ENCODE peak calls at places on chromosomes 13 and 19, in six cellular contexts. T is ascending aorta, U is mucosa of descending colon, V is spleen, F is BE2C, E is foreskin keratinocyte. M is an unnamed sample.

GRCh38 chr19:14072535-14073231 is at the start of gene MISP3:
- DNase-seq in T (no peak), U (peak; percentile 94), V (peak; percentile 86), F (peak; percentile 47), E (peak; percentile 37), M (peak; percentile 40)

GRCh38 chr19:28075229-28075628 is 1137.7 kb downstream of the UQCRFS1 start:
- DNase-seq in T (no peak), U (no peak), V (no peak), F (no peak), E (no peak), M (no peak)

GRCh38 chr19:40365613-40366401 is 17.3 kb downstream of the PLD3 start:
- DNase-seq in T (no peak), U (peak; percentile 64), V (peak; percentile 83), F (peak; percentile 91), E (peak; percentile 34), M (peak; percentile 22)

GRCh38 chr13:113729329-113730019 is 29.6 kb upstream of the TMEM255B start:
- DNase-seq in T (no peak), U (peak; percentile 27), V (peak; percentile 73), F (peak; percentile 53), E (no peak), M (no peak)

GRCh38 chr13:95641961-95642621 is 2.4 kb downstream of the DZIP1 start:
- DNase-seq in T (peak; percentile 68), U (peak; percentile 62), V (peak; percentile 76), F (peak; percentile 76), E (no peak), M (peak; percentile 47)

GRCh38 chr13:73608157-73608516 is 526.1 kb downstream of the KLF12 start:
- DNase-seq in T (no peak), U (no peak), V (no peak), F (no peak), E (no peak), M (no peak)

GRCh38 chr13:23620613-23621315 is 50.6 kb downstream of the TNFRSF19 start:
- DNase-seq in T (no peak), U (no peak), V (no peak), F (no peak), E (no peak), M (no peak)

GRCh38 chr13:35824395-35824794 is 306.8 kb downstream of the DCLK1 start:
- DNase-seq in T (no peak), U (no peak), V (no peak), F (no peak), E (no peak), M (no peak)

GRCh38 chr13:40190656-40191100 is 475.8 kb downstream of the FOXO1 start:
- DNase-seq in T (peak; percentile 84), U (peak; percentile 37), V (peak; percentile 93), F (peak; percentile 33), E (peak; percentile 94), M (peak; percentile 86)

GRCh38 chr19:10450853-10451609 is 30.7 kb downstream of the PDE4A start:
- DNase-seq in T (no peak), U (peak; percentile 95), V (no peak), F (peak; percentile 71), E (no peak), M (no peak)

GRCh38 chr13:80276371-80277289 is 64.3 kb downstream of the SPRY2 start:
- DNase-seq in T (no peak), U (no peak), V (no peak), F (peak; percentile 18), E (peak; percentile 77), M (peak; percentile 71)

GRCh38 chr13:74144269-74144668 is 10.1 kb upstream of the KLF12 start:
- DNase-seq in T (no peak), U (no peak), V (no peak), F (no peak), E (no peak), M (no peak)

GRCh38 chr19:1245884-1246816 is 2.2 kb upstream of the MIDN start:
- DNase-seq in T (peak; percentile 80), U (peak; percentile 83), V (peak; percentile 88), F (no peak), E (no peak), M (no peak)

GRCh38 chr19:22523940-22524339 is 101.8 kb upstream of the ZNF98 start:
- DNase-seq in T (no peak), U (no peak), V (no peak), F (no peak), E (no peak), M (no peak)

GRCh38 chr13:31224174-31224669 is 24.4 kb downstream of the B3GLCT start:
- DNase-seq in T (no peak), U (no peak), V (no peak), F (no peak), E (no peak), M (no peak)

GRCh38 chr13:51912091-51912490 is 50.3 kb downstream of the CCDC70 start:
- DNase-seq in T (no peak), U (no peak), V (no peak), F (no peak), E (no peak), M (peak; percentile 3)

GRCh38 chr19:50500060-50500752 is 10.8 kb downstream of the JOSD2 start:
- DNase-seq in T (no peak), U (no peak), V (peak; percentile 70), F (peak; percentile 54), E (no peak), M (no peak)

GRCh38 chr13:46008631-46009030 is 43.9 kb downstream of the ZC3H13 start:
- DNase-seq in T (no peak), U (no peak), V (no peak), F (no peak), E (no peak), M (no peak)

GRCh38 chr19:8397291-8397690 is 7.1 kb downstream of the RAB11B start:
- DNase-seq in T (no peak), U (no peak), V (no peak), F (no peak), E (no peak), M (no peak)
- H3K4me1 ChIP-seq in T (peaks cover 35% of the 10 kb centered on the region), U (peaks cover 20% of the 10 kb centered on the region), V (peaks cover 70% of the 10 kb centered on the region), F (peaks cover 4% of the 10 kb centered on the region), E (peaks cover 5% of the 10 kb centered on the region), M (peaks cover 9% of the 10 kb centered on the region)

GRCh38 chr19:17965370-17966114 is 1.4 kb upstream of the KCNN1 start:
- DNase-seq in T (no peak), U (no peak), V (no peak), F (no peak), E (no peak), M (no peak)

GRCh38 chr19:17968376-17968775 is 1.5 kb downstream of the KCNN1 start:
- DNase-seq in T (no peak), U (no peak), V (no peak), F (no peak), E (no peak), M (no peak)

GRCh38 chr19:17966115-17966455 is 822 bp upstream of the KCNN1 start:
- DNase-seq in T (no peak), U (no peak), V (no peak), F (no peak), E (no peak), M (no peak)

GRCh38 chr19:17967258-17968051 is 548 bp downstream of the KCNN1 start:
- DNase-seq in T (no peak), U (no peak), V (no peak), F (peak; percentile 60), E (no peak), M (no peak)

DNA sequence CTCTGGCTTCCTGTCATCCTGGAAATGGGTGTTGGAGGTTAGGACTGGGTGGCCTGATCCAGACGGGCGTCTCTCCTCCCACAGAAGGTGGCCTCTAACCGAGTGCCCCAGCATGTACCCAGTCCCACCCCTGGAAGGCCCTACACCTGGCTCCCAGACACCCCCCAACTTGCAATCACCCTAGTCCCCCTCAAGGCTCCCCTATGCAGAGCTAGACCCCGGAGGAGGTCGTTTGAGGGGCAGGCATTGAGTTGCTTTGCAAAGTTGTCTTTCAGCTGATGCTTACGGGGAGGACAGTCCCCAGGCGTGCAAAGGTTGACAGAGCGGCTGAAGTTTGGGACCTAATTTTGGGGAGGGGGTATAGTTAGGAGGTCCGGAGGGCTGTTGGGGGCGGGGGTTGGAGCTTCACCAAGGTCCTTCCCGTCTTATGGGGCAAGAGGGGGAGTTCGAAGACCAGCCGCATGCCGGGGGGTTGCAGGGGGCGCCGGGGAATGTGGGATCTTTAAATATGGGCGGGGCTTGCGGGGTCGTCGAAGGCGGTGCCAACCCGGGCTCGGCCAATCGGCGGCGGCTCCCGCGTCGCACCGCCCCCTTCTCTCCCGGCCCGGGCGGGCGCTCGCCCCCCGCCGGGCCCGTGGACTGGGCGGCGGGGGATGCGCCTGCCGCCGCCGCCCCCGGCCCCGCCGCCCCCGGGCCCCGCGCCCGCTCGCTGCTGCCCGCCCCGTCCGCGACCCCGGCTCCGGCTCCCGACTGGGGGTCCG is at the start of gene KCNN1:
- DNase-seq in T (no peak), U (no peak), V (no peak), F (peak; percentile 65), E (no peak), M (no peak)
- TF ChIP-seq CTCF in T (no peak), U (no peak), V (no peak), F (no peak), E (no peak), M (no peak)

GRCh38 chr19:43465468-43466120 is at the start of gene LYPD3:
- DNase-seq in T (no peak), U (peak; percentile 71), V (peak; percentile 78), F (no peak), E (peak; percentile 89), M (no peak)

GRCh38 chr19:43467730-43468129 is 2.3 kb upstream of the LYPD3 start:
- DNase-seq in T (no peak), U (no peak), V (no peak), F (no peak), E (peak; percentile 42), M (peak; percentile 41)

GRCh38 chr19:43468354-43469159 is 3.1 kb upstream of the LYPD3 start:
- DNase-seq in T (no peak), U (no peak), V (no peak), F (no peak), E (no peak), M (no peak)

GRCh38 chr19:43467276-43467675 is 1.9 kb upstream of the LYPD3 start:
- DNase-seq in T (no peak), U (no peak), V (no peak), F (no peak), E (no peak), M (no peak)

DNA sequence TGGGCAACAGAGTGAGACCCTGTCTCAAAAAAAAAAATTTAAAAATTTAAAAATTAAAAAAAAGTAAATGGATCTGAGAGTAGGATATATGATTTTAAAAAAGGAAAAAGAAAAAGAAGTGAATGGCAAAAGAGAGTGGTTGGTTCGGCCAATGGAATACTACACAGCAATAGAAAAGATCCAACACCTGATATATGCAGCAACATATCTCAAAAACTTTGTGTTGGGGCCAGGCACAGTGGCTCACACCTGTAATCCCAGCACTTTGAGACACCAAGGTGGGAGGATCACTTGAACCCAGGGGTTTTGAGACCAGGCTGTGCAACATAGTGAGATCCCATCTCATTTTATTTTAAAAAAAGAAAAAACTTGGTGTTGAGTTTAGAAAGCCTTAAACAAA is 1.4 kb upstream of the LYPD3 start:
- DNase-seq in T (no peak), U (no peak), V (no peak), F (no peak), E (no peak), M (no peak)
- H3K4me1 ChIP-seq in T (peaks cover 8% of the 10 kb centered on the region), U (peaks cover 23% of the 10 kb centered on the region), V (peaks cover 27% of the 10 kb centered on the region), F (no peaks in the 10 kb centered on the region), E (peaks cover 29% of the 10 kb centered on the region), M (peaks cover 24% of the 10 kb centered on the region)

DNA sequence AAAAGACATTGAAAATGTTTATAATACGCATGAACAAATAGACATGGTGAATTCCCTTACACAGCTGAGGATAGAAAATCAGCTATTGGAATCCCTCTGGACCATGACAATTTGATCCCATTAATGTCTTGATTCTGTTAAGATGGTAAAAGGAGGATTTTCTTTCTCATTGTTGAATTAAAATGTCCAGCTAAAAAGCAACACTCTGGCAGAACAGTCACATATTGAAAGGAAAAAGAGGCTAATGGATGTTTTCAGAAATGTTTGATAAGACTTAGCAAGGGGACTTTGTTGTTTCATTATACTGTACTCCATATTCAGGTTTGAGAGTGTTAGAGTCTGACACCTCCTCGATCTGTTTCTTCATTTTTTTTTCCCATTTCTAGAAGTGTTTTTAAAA is 296.0 kb downstream of the OLFM4 start:
- DNase-seq in T (no peak), U (no peak), V (no peak), F (no peak), E (no peak), M (no peak)
- TF ChIP-seq CTCF in T (no peak), U (no peak), V (no peak), F (no peak), E (no peak), M (no peak)

M was measured in astrocyte.